ENCODE peak calls at places on chromosomes 13 and 19, in four cellular contexts. One of them, this sample, is unnamed.

GRCh38 chr13:23751195-23751594 is 138.0 kb downstream of the MIPEP start:
- DNase-seq in left ventricle myocardium inferior: no peak
- DNase-seq in progenitor cell of endocrine pancreas: no peak
- DNase-seq in Caco-2: no peak
- DNase-seq in this sample: no peak

GRCh38 chr19:8042900-8043299 is 9.7 kb upstream of the CCL25 start:
- DNase-seq in left ventricle myocardium inferior: no peak
- DNase-seq in progenitor cell of endocrine pancreas: no peak
- DNase-seq in Caco-2: no peak
- DNase-seq in this sample: no peak

GRCh38 chr19:7515091-7515470 is 822 bp upstream of the ZNF358 start:
- DNase-seq in left ventricle myocardium inferior: no peak
- DNase-seq in progenitor cell of endocrine pancreas: no peak
- DNase-seq in Caco-2: no peak
- DNase-seq in this sample: no peak

GRCh38 chr19:19111967-19112580 is 26.2 kb downstream of the TMEM161A start:
- DNase-seq in left ventricle myocardium inferior: no peak
- DNase-seq in progenitor cell of endocrine pancreas: no peak
- DNase-seq in Caco-2: no peak
- DNase-seq in this sample: no peak

GRCh38 chr19:17327654-17328516 is 6.8 kb downstream of the ANO8 start:
- DNase-seq in left ventricle myocardium inferior: no peak
- DNase-seq in progenitor cell of endocrine pancreas: peak; percentile 58
- DNase-seq in Caco-2: peak; percentile 86
- DNase-seq in this sample: no peak

GRCh38 chr13:91764527-91764926 is 366.1 kb downstream of the GPC5 start:
- DNase-seq in left ventricle myocardium inferior: no peak
- DNase-seq in progenitor cell of endocrine pancreas: no peak
- DNase-seq in Caco-2: no peak
- DNase-seq in this sample: no peak

GRCh38 chr19:33629826-33630375 is 8.1 kb downstream of the CHST8 start:
- DNase-seq in left ventricle myocardium inferior: no peak
- DNase-seq in progenitor cell of endocrine pancreas: no peak
- DNase-seq in Caco-2: no peak
- DNase-seq in this sample: no peak

GRCh38 chr19:45500918-45501729 is 2.9 kb downstream of the PPM1N start:
- DNase-seq in left ventricle myocardium inferior: no peak
- DNase-seq in progenitor cell of endocrine pancreas: no peak
- DNase-seq in Caco-2: no peak
- DNase-seq in this sample: no peak

GRCh38 chr13:112113851-112114250 is 46.9 kb downstream of the SOX1 start:
- DNase-seq in left ventricle myocardium inferior: no peak
- DNase-seq in progenitor cell of endocrine pancreas: no peak
- DNase-seq in Caco-2: no peak
- DNase-seq in this sample: no peak

GRCh38 chr13:106348032-106348431 is 187.4 kb downstream of the EFNB2 start:
- DNase-seq in left ventricle myocardium inferior: no peak
- DNase-seq in progenitor cell of endocrine pancreas: no peak
- DNase-seq in Caco-2: no peak
- DNase-seq in this sample: no peak

GRCh38 chr13:114064516-114065140 is 67.8 kb downstream of the RASA3 start:
- DNase-seq in left ventricle myocardium inferior: peak; percentile 28
- DNase-seq in progenitor cell of endocrine pancreas: no peak
- DNase-seq in Caco-2: no peak
- DNase-seq in this sample: no peak

GRCh38 chr19:2014731-2015610 is 543 bp downstream of the BTBD2 start:
- DNase-seq in left ventricle myocardium inferior: no peak
- DNase-seq in progenitor cell of endocrine pancreas: no peak
- DNase-seq in Caco-2: no peak
- DNase-seq in this sample: no peak

GRCh38 chr19:13089139-13089856 is 13.4 kb downstream of the LYL1 start:
- DNase-seq in left ventricle myocardium inferior: no peak
- DNase-seq in progenitor cell of endocrine pancreas: no peak
- DNase-seq in Caco-2: no peak
- DNase-seq in this sample: no peak

GRCh38 chr13:89066868-89067466 is 1395.8 kb downstream of the SLITRK5 start:
- DNase-seq in left ventricle myocardium inferior: no peak
- DNase-seq in progenitor cell of endocrine pancreas: peak; percentile 9
- DNase-seq in Caco-2: peak; percentile 32
- DNase-seq in this sample: no peak

GRCh38 chr19:28746486-28746885 is 466.5 kb downstream of the UQCRFS1 start:
- DNase-seq in left ventricle myocardium inferior: no peak
- DNase-seq in progenitor cell of endocrine pancreas: no peak
- DNase-seq in Caco-2: no peak
- DNase-seq in this sample: no peak

GRCh38 chr13:112579310-112579843 is 8.6 kb downstream of the TUBGCP3 start:
- DNase-seq in left ventricle myocardium inferior: no peak
- DNase-seq in progenitor cell of endocrine pancreas: no peak
- DNase-seq in Caco-2: no peak
- DNase-seq in this sample: no peak

GRCh38 chr13:111626371-111627305 is 306.2 kb downstream of the TEX29 start:
- DNase-seq in left ventricle myocardium inferior: peak; percentile 61
- DNase-seq in progenitor cell of endocrine pancreas: no peak
- DNase-seq in Caco-2: no peak
- DNase-seq in this sample: no peak

DNA sequence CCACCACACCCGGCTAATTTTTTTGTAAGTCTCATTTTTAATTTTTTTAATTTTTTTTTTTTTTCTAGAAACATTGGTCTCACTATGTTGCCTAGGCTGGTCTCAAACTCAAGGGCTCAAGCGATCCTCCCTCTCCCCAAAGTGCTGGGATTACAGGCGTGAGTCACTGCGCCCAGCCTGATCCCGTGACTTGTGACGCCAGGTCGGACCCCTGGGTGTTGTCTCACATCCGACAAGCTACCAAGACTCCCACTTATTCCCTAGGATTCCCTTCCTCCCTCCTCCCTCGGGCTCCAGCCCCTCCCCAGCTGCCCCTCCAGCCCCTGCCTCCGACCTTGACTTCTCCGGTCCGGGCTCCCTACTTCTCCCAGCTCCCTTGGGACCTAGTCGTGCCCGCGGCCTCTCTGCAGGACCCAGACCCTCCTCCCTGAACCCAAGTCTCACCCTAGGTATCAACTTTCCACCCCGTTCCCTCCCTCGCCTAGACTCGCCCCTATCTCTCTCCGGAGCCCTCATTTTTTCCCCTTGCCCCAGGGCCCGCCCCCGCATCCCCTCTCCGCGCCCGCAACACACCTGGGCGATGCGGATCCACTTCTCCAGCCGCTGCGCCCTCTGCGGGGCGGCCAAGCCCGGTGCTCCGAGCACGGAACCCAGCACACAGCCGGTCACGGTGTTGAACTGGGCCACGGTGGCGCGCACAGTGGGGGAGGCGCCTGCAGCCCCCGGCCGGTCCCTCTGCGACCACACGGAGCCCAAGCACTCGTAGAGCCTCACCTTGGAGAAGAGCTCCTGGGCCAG is 13.1 kb downstream of the RGL3 start:
- DNase-seq in left ventricle myocardium inferior: no peak
- DNase-seq in progenitor cell of endocrine pancreas: no peak
- DNase-seq in Caco-2: no peak
- DNase-seq in this sample: no peak
- TF ChIP-seq CTCF in left ventricle myocardium inferior: peak; percentile 55
- TF ChIP-seq CTCF in progenitor cell of endocrine pancreas: no peak
- TF ChIP-seq CTCF in Caco-2: no peak
- TF ChIP-seq CTCF in this sample: no peak

GRCh38 chr19:58518261-58519086 is 1.1 kb downstream of the ZBTB45 start:
- DNase-seq in left ventricle myocardium inferior: no peak
- DNase-seq in progenitor cell of endocrine pancreas: no peak
- DNase-seq in Caco-2: no peak
- DNase-seq in this sample: no peak
- TF ChIP-seq CTCF in left ventricle myocardium inferior: no peak
- TF ChIP-seq CTCF in progenitor cell of endocrine pancreas: no peak
- TF ChIP-seq CTCF in Caco-2: no peak
- TF ChIP-seq CTCF in this sample: no peak

GRCh38 chr13:73987618-73988017 is 146.6 kb downstream of the KLF12 start:
- DNase-seq in left ventricle myocardium inferior: no peak
- DNase-seq in progenitor cell of endocrine pancreas: no peak
- DNase-seq in Caco-2: no peak
- DNase-seq in this sample: no peak
- TF ChIP-seq CTCF in left ventricle myocardium inferior: no peak
- TF ChIP-seq CTCF in progenitor cell of endocrine pancreas: no peak
- TF ChIP-seq CTCF in Caco-2: no peak
- TF ChIP-seq CTCF in this sample: no peak

GRCh38 chr19:49690073-49690655 is 752 bp upstream of the CPT1C start:
- DNase-seq in left ventricle myocardium inferior: no peak
- DNase-seq in progenitor cell of endocrine pancreas: no peak
- DNase-seq in Caco-2: no peak
- DNase-seq in this sample: no peak
- TF ChIP-seq CTCF in left ventricle myocardium inferior: peak; percentile 36
- TF ChIP-seq CTCF in progenitor cell of endocrine pancreas: no peak
- TF ChIP-seq CTCF in Caco-2: no peak
- TF ChIP-seq CTCF in this sample: peak; percentile 16

GRCh38 chr19:16303755-16304154 is 20.9 kb upstream of the KLF2 start:
- DNase-seq in left ventricle myocardium inferior: no peak
- DNase-seq in progenitor cell of endocrine pancreas: no peak
- DNase-seq in Caco-2: no peak
- DNase-seq in this sample: no peak
- TF ChIP-seq CTCF in left ventricle myocardium inferior: no peak
- TF ChIP-seq CTCF in progenitor cell of endocrine pancreas: no peak
- TF ChIP-seq CTCF in Caco-2: no peak
- TF ChIP-seq CTCF in this sample: no peak

This sample was measured in type B pancreatic cell.